ENCODE peak calls at places on chromosomes 1 and 21, in seven cellular contexts. L is astrocyte of the spinal cord, U is NB4, O is NCI-H748 treated with DMSO at 0.1 percent for 48 hours, T is GM13976, C is iris pigment epithelial cell, M is lung. X is an unnamed sample.

GRCh38 chr1:40476924-40477679 is at the start of gene ZFP69:
- DNase-seq in L (peak), U (peak), O (peak), T (peak), C (peak), M (peak), X (peak)

GRCh38 chr1:88618331-88618730 is 65.7 kb upstream of the PKN2 start:
- DNase-seq in L (no peak), U (no peak), O (no peak), T (no peak), C (no peak), M (no peak), X (no peak)

GRCh38 chr1:53553734-53554509 is 94.7 kb downstream of the DMRTB1 start:
- DNase-seq in L (no peak), U (peak), O (no peak), T (no peak), C (no peak), M (no peak), X (no peak)

GRCh38 chr1:51855624-51856023 is 22.9 kb downstream of the NRDC start:
- DNase-seq in L (no peak), U (no peak), O (no peak), T (no peak), C (no peak), M (no peak), X (no peak)

GRCh38 chr1:115068780-115069179 is 20.5 kb downstream of the TSPAN2 start:
- DNase-seq in L (no peak), U (no peak), O (no peak), T (no peak), C (no peak), M (no peak), X (no peak)

GRCh38 chr21:44954281-44954771 is 14.5 kb downstream of the SLX9 start:
- DNase-seq in L (no peak), U (no peak), O (no peak), T (no peak), C (no peak), M (no peak), X (no peak)

GRCh38 chr1:37034301-37035013 is at the start of gene GRIK3:
- DNase-seq in L (no peak), U (no peak), O (no peak), T (no peak), C (no peak), M (no peak), X (no peak)

GRCh38 chr1:53766766-53767409 is 27.9 kb upstream of the GLIS1 start:
- DNase-seq in L (peak), U (no peak), O (no peak), T (no peak), C (peak), M (no peak), X (peak)

GRCh38 chr21:42830456-42831455 is 48.6 kb downstream of the WDR4 start:
- DNase-seq in L (no peak), U (peak), O (no peak), T (peak), C (no peak), M (no peak), X (no peak)

GRCh38 chr1:41329662-41330587 is 31.3 kb upstream of the FOXO6 start:
- DNase-seq in L (no peak), U (no peak), O (no peak), T (no peak), C (no peak), M (no peak), X (no peak)

GRCh38 chr21:28684351-28684750 is 308.3 kb downstream of the LTN1 start:
- DNase-seq in L (no peak), U (no peak), O (no peak), T (no peak), C (no peak), M (no peak), X (no peak)

GRCh38 chr21:45476582-45476981 is 65.7 kb downstream of the SLC19A1 start:
- DNase-seq in L (no peak), U (no peak), O (no peak), T (no peak), C (no peak), M (no peak), X (no peak)

GRCh38 chr1:90114521-90115141 is 119.7 kb downstream of the ZNF326 start:
- DNase-seq in L (peak), U (peak), O (peak), T (peak), C (peak), M (no peak), X (peak)

GRCh38 chr1:67675800-67676199 is 9.2 kb upstream of the GADD45A start:
- DNase-seq in L (no peak), U (no peak), O (no peak), T (no peak), C (peak), M (no peak), X (no peak)

GRCh38 chr21:29217818-29218252 is 80.9 kb upstream of the BACH1 start:
- DNase-seq in L (peak), U (peak), O (peak), T (no peak), C (peak), M (no peak), X (peak)

GRCh38 chr1:153652795-153653507 is 5.6 kb upstream of the SNAPIN start:
- DNase-seq in L (peak), U (no peak), O (no peak), T (no peak), C (peak), M (no peak), X (peak)